ENCODE peak calls at places on chromosomes 11 and 22, in four cellular contexts. One of them, this sample, is unnamed.

GRCh38 chr11:76599041-76600013 is 71.2 kb downstream of the LRRC32 start:
- DNase-seq in stimulated activated naive CD8-positive, alpha-beta T cell treated with anti-CD3 and anti-CD28 coated beads, Interleukin-15, amount 100 ng/mL, for 72 hours: no peak
- DNase-seq in stimulated activated CD4-positive, alpha-beta T cell treated with anti-CD3 and anti-CD28 coated beads, Interleukin-1b, Interleukin-23, amount 100 ng/mL, for 24 hours: no peak
- DNase-seq in nephron progenitor cell: no peak
- DNase-seq in this sample: no peak

GRCh38 chr11:58577441-58578135 is 1.3 kb upstream of the ZFP91 start:
- DNase-seq in stimulated activated CD4-positive, alpha-beta T cell treated with anti-CD3 and anti-CD28 coated beads, Interleukin-1b, Interleukin-23, amount 100 ng/mL, for 24 hours: peak
- DNase-seq in stimulated activated naive CD8-positive, alpha-beta T cell treated with anti-CD3 and anti-CD28 coated beads, Interleukin-15, amount 100 ng/mL, for 72 hours: peak
- DNase-seq in nephron progenitor cell: peak
- DNase-seq in this sample: no peak

GRCh38 chr11:3808846-3809623 is 675 bp downstream of the PGAP2 start:
- DNase-seq in stimulated activated naive CD8-positive, alpha-beta T cell treated with anti-CD3 and anti-CD28 coated beads, Interleukin-15, amount 100 ng/mL, for 72 hours: peak
- DNase-seq in nephron progenitor cell: no peak
- DNase-seq in stimulated activated CD4-positive, alpha-beta T cell treated with anti-CD3 and anti-CD28 coated beads, Interleukin-1b, Interleukin-23, amount 100 ng/mL, for 24 hours: no peak
- DNase-seq in this sample: peak

GRCh38 chr22:24105661-24106060 is 75.6 kb upstream of the SUSD2 start:
- DNase-seq in stimulated activated CD4-positive, alpha-beta T cell treated with anti-CD3 and anti-CD28 coated beads, Interleukin-1b, Interleukin-23, amount 100 ng/mL, for 24 hours: no peak
- DNase-seq in nephron progenitor cell: no peak
- DNase-seq in stimulated activated naive CD8-positive, alpha-beta T cell treated with anti-CD3 and anti-CD28 coated beads, Interleukin-15, amount 100 ng/mL, for 72 hours: no peak
- DNase-seq in this sample: no peak

GRCh38 chr22:37197451-37198289 is 9.6 kb upstream of the C1QTNF6 start:
- DNase-seq in nephron progenitor cell: no peak
- DNase-seq in stimulated activated CD4-positive, alpha-beta T cell treated with anti-CD3 and anti-CD28 coated beads, Interleukin-1b, Interleukin-23, amount 100 ng/mL, for 24 hours: no peak
- DNase-seq in stimulated activated naive CD8-positive, alpha-beta T cell treated with anti-CD3 and anti-CD28 coated beads, Interleukin-15, amount 100 ng/mL, for 72 hours: no peak
- DNase-seq in this sample: no peak

GRCh38 chr22:17578129-17578754 is 14.9 kb downstream of the SLC25A18 start:
- DNase-seq in stimulated activated naive CD8-positive, alpha-beta T cell treated with anti-CD3 and anti-CD28 coated beads, Interleukin-15, amount 100 ng/mL, for 72 hours: no peak
- DNase-seq in nephron progenitor cell: no peak
- DNase-seq in stimulated activated CD4-positive, alpha-beta T cell treated with anti-CD3 and anti-CD28 coated beads, Interleukin-1b, Interleukin-23, amount 100 ng/mL, for 24 hours: no peak
- DNase-seq in this sample: peak

GRCh38 chr11:45933131-45933821 is 10.8 kb downstream of the LARGE2 start:
- DNase-seq in nephron progenitor cell: no peak
- DNase-seq in stimulated activated CD4-positive, alpha-beta T cell treated with anti-CD3 and anti-CD28 coated beads, Interleukin-1b, Interleukin-23, amount 100 ng/mL, for 24 hours: no peak
- DNase-seq in stimulated activated naive CD8-positive, alpha-beta T cell treated with anti-CD3 and anti-CD28 coated beads, Interleukin-15, amount 100 ng/mL, for 72 hours: no peak
- DNase-seq in this sample: no peak

GRCh38 chr11:45169310-45170072 is 23.1 kb downstream of the PRDM11 start:
- DNase-seq in stimulated activated CD4-positive, alpha-beta T cell treated with anti-CD3 and anti-CD28 coated beads, Interleukin-1b, Interleukin-23, amount 100 ng/mL, for 24 hours: no peak
- DNase-seq in nephron progenitor cell: no peak
- DNase-seq in stimulated activated naive CD8-positive, alpha-beta T cell treated with anti-CD3 and anti-CD28 coated beads, Interleukin-15, amount 100 ng/mL, for 72 hours: no peak
- DNase-seq in this sample: no peak